ENCODE peak calls at places on chromosomes 6 and 20, in nine cellular contexts. I is HS-5; G is activated T-helper 1 cell treated with anti-CD3 and anti-CD28 coated beads, Interleukin-2, amount 50 U/mL, for 16 hours; M is activated naive CD4-positive, alpha-beta T cell treated with anti-CD3 and anti-CD28 coated beads for 36 hours; V is coronary artery; H is stimulated activated CD8-positive, alpha-beta memory T cell treated with anti-CD3 and anti-CD28 coated beads, Interleukin-7, amount 100 ng/mL, for 48 hours; D is T-helper 2 cell; P is NCI-H1417 treated with DMSO at 0.1 percent for 48 hours; E is Panc1. S is an unnamed sample.

GRCh38 chr6:150685860-150686259 is 86.2 kb downstream of the PLEKHG1 start:
- DNase-seq in I (no peak), G (peak; percentile 15), M (peak; percentile 71), V (no peak), H (peak; percentile 30), D (no peak), P (no peak), E (peak; percentile 4), S (no peak)

GRCh38 chr6:43776799-43777776 is 7.1 kb downstream of the VEGFA start:
- DNase-seq in I (no peak), G (no peak), M (no peak), V (no peak), H (no peak), D (no peak), P (no peak), E (no peak), S (no peak)

GRCh38 chr6:11132191-11132590 is 20.7 kb upstream of the ERVFRD-1 start:
- DNase-seq in I (no peak), G (no peak), M (no peak), V (no peak), H (no peak), D (no peak), P (no peak), E (no peak), S (no peak)

GRCh38 chr6:24551139-24551538 is 56.4 kb downstream of the ALDH5A1 start:
- DNase-seq in I (no peak), G (no peak), M (no peak), V (no peak), H (no peak), D (no peak), P (no peak), E (no peak), S (no peak)

GRCh38 chr6:106133040-106133439 is 46.9 kb downstream of the PRDM1 start:
- DNase-seq in I (no peak), G (no peak), M (no peak), V (peak; percentile 35), H (no peak), D (no peak), P (no peak), E (no peak), S (no peak)

GRCh38 chr6:152085533-152085932 is 278.1 kb downstream of the ESR1 start:
- DNase-seq in I (no peak), G (no peak), M (no peak), V (no peak), H (no peak), D (no peak), P (no peak), E (no peak), S (no peak)

GRCh38 chr6:168962886-168963285 is 290.8 kb downstream of the THBS2 start:
- DNase-seq in I (no peak), G (no peak), M (no peak), V (no peak), H (no peak), D (no peak), P (no peak), E (no peak), S (no peak)

GRCh38 chr6:165662041-165662491 is 975 bp downstream of the PDE10A start:
- DNase-seq in I (no peak), G (no peak), M (no peak), V (no peak), H (no peak), D (no peak), P (no peak), E (no peak), S (no peak)

GRCh38 chr6:122839477-122839876 is 50.4 kb downstream of the SMPDL3A start:
- DNase-seq in I (peak; percentile 41), G (no peak), M (peak; percentile 72), V (no peak), H (peak; percentile 9), D (no peak), P (no peak), E (peak; percentile 55), S (peak; percentile 64)

GRCh38 chr6:125066140-125066539 is 87.4 kb upstream of the TPD52L1 start:
- DNase-seq in I (no peak), G (no peak), M (no peak), V (no peak), H (no peak), D (no peak), P (no peak), E (no peak), S (no peak)

GRCh38 chr6:6285679-6286078 is 34.8 kb downstream of the F13A1 start:
- DNase-seq in I (no peak), G (no peak), M (no peak), V (no peak), H (no peak), D (no peak), P (no peak), E (no peak), S (no peak)

GRCh38 chr6:80280258-80281010 is 174.0 kb downstream of the BCKDHB start:
- DNase-seq in I (no peak), G (no peak), M (no peak), V (no peak), H (no peak), D (no peak), P (no peak), E (no peak), S (no peak)

GRCh38 chr20:11912664-11913415 is 4.9 kb upstream of the BTBD3 start:
- DNase-seq in I (no peak), G (no peak), M (no peak), V (no peak), H (no peak), D (no peak), P (no peak), E (no peak), S (no peak)

GRCh38 chr20:36670665-36671357 is 24.8 kb upstream of the SLA2 start:
- DNase-seq in I (no peak), G (no peak), M (no peak), V (no peak), H (no peak), D (no peak), P (no peak), E (no peak), S (no peak)

GRCh38 chr20:17417221-17417620 is 114.0 kb downstream of the BFSP1 start:
- DNase-seq in I (no peak), G (no peak), M (no peak), V (no peak), H (no peak), D (no peak), P (no peak), E (no peak), S (no peak)

GRCh38 chr6:12714022-12714421 is 2.5 kb upstream of the PHACTR1 start:
- DNase-seq in I (no peak), G (no peak), M (no peak), V (no peak), H (no peak), D (no peak), P (no peak), E (no peak), S (no peak)